ENCODE peak calls at places on chromosomes 2 and 18, in four cellular contexts. K is K562, P is GM12891, M is GM12878. N is an unnamed sample.

GRCh38 chr2:206422493-206422892 is 20.8 kb upstream of the ADAM23 start:
- DNase-seq in K (no peak), M (no peak), P (no peak), N (no peak)

GRCh38 chr2:86791574-86791973 is 861 bp upstream of the CD8A start:
- DNase-seq in P (no peak), K (no peak), M (no peak), N (no peak)

GRCh38 chr2:225276207-225276606 is 123.3 kb upstream of the NYAP2 start:
- DNase-seq in K (no peak), M (peak; percentile 77), P (no peak), N (no peak)

GRCh38 chr2:27378809-27379290 is 1.7 kb downstream of the ZNF513 start:
- DNase-seq in M (no peak), P (no peak), K (no peak), N (no peak)

GRCh38 chr2:172922294-172922693 is 153.4 kb upstream of the MAP3K20 start:
- DNase-seq in P (no peak), K (no peak), M (no peak), N (no peak)

GRCh38 chr18:55346961-55347740 is 240.8 kb downstream of the TCF4 start:
- DNase-seq in K (no peak), P (no peak), M (no peak), N (no peak)

GRCh38 chr2:69773201-69773600 is 31.3 kb downstream of the ANXA4 start:
- DNase-seq in M (no peak), K (no peak), P (no peak), N (no peak)

GRCh38 chr18:36786686-36787085 is 42.1 kb downstream of the TPGS2 start:
- DNase-seq in P (no peak), K (no peak), M (no peak), N (no peak)

GRCh38 chr2:38073211-38074005 is 2.5 kb downstream of the CYP1B1 start:
- DNase-seq in P (no peak), M (no peak), K (no peak), N (no peak)

GRCh38 chr2:18790465-18791171 is 201.2 kb upstream of the NT5C1B start:
- DNase-seq in M (no peak), K (no peak), P (no peak), N (no peak)

GRCh38 chr2:240436626-240437180 is 1.2 kb downstream of the GPC1 start:
- DNase-seq in K (no peak), M (no peak), P (no peak), N (no peak)

GRCh38 chr18:70322928-70323327 is 34.1 kb downstream of the SOCS6 start:
- DNase-seq in K (no peak), M (no peak), P (no peak), N (no peak)

GRCh38 chr2:17606851-17607250 is 66.4 kb downstream of the VSNL1 start:
- DNase-seq in P (no peak), M (no peak), K (no peak), N (no peak)

GRCh38 chr2:239690651-239691631 is 290.1 kb upstream of the HDAC4 start:
- DNase-seq in K (peak; percentile 23), M (no peak), P (no peak), N (no peak)

GRCh38 chr2:33602216-33602830 is 3.2 kb upstream of the FAM98A start:
- DNase-seq in M (no peak), P (no peak), K (no peak), N (no peak)

GRCh38 chr18:13725566-13726227 is 661 bp downstream of the FAM210A start:
- DNase-seq in P (no peak), M (no peak), K (no peak), N (no peak)

GRCh38 chr2:47065771-47066380 is 89.2 kb downstream of the STPG4 start:
- DNase-seq in K (no peak), P (no peak), M (no peak), N (no peak)

DNA sequence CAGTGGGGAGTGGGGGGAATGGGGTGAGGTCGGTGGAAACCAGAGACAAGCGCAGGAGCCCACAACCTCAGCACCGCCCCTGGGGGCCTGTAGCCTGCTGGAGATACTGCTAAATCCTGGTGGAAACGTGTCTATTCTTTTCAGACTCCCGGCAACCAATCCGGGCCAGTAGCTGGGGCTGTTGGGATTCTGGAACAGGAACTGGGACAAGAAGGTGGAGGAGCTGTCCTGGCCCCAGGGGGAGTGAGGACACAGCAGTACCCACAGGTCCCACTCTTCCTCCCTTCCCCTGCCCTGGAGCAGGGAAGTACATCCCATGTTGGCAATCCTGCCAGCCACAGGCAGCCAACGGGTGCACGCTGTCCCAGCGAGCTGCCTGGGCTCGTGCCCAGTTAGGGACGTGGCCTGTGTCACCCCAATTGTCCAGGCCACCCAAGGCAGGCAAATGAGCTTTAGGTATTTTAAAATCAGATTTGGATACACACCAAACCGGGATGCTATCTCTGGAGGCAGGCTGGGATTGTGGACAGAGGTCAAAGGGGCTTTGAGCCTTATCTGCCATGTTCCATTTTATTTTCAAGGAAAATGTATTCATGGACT is 51.8 kb downstream of the HS1BP3 start:
- DNase-seq in P (no peak), M (no peak), K (no peak), N (no peak)
- TF ChIP-seq SPI1 in P (no peak), M (no peak), K (no peak), N (no peak)

GRCh38 chr2:61750624-61751023 is 103.2 kb downstream of the FAM161A start:
- DNase-seq in P (no peak), K (no peak), M (no peak), N (no peak)
- TF ChIP-seq SPI1 in P (no peak), K (no peak), M (no peak), N (no peak)

DNA sequence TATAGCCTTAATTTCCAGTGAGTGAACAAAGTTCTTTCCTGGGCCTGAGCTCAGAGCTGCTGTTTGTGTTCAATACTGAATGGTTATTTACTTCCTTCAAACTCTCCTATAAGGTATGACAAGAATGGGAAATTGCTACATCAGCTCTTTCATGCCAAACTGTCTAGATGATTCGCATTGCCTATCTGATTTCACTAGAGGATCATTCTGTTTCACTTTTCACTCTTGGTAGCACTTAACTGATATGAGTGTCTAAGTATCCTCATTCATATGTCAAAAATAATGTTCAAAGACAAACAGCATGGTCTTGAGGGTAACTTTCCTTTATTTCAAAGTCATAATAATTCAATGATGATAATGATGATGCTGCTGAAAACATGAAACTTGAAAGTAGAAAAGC is 32.9 kb upstream of the SCG2 start:
- DNase-seq in K (no peak), M (no peak), P (no peak), N (no peak)
- TF ChIP-seq SPI1 in K (no peak), M (no peak), P (no peak), N (no peak)

DNA sequence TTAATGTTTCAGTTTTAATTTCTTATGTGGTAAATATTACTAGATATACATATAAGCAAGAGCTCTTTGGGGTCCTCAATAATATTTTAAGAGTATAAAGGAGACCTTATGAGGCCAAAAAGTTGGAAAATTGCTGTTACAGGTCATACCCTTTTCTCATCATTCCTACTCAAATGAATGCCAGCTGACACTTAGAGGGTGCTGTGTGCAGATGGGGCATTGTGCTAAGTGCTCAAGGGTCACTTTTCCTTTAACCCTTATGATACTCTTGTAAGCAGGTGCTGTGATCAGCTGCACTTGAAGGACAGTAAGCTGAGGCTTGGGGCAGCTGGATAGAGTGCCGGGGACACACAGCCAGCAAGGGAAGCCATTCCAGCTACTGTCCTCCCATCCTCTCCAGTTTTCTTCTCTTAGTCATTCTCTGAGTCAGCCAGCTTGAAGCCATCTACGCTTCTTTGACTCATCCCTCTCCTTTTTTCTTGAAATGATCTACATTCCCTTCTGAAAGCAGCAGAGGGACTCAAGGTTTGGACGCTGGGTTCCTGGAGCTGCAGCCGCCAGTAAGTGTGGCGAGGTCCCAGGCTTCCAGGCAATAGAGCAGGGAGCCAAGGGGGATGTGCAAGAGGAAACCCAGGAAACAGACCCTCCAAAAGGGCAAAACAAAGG is 42.0 kb upstream of the CREB1 start:
- DNase-seq in M (no peak), P (no peak), K (no peak), N (no peak)
- TF ChIP-seq SPI1 in M (no peak), P (no peak), K (no peak), N (no peak)

GRCh38 chr2:8003462-8004075 is 678.3 kb upstream of the ID2 start:
- DNase-seq in K (peak; percentile 13), M (no peak), P (no peak), N (no peak)

GRCh38 chr2:7997279-7997678 is 684.6 kb upstream of the ID2 start:
- DNase-seq in K (no peak), P (no peak), M (no peak), N (no peak)

GRCh38 chr2:8000861-8001260 is 681.0 kb upstream of the ID2 start:
- DNase-seq in P (no peak), K (no peak), M (no peak), N (no peak)

GRCh38 chr2:8002765-8003393 is 679.0 kb upstream of the ID2 start:
- DNase-seq in K (no peak), P (no peak), M (peak; percentile 80), N (no peak)

DNA sequence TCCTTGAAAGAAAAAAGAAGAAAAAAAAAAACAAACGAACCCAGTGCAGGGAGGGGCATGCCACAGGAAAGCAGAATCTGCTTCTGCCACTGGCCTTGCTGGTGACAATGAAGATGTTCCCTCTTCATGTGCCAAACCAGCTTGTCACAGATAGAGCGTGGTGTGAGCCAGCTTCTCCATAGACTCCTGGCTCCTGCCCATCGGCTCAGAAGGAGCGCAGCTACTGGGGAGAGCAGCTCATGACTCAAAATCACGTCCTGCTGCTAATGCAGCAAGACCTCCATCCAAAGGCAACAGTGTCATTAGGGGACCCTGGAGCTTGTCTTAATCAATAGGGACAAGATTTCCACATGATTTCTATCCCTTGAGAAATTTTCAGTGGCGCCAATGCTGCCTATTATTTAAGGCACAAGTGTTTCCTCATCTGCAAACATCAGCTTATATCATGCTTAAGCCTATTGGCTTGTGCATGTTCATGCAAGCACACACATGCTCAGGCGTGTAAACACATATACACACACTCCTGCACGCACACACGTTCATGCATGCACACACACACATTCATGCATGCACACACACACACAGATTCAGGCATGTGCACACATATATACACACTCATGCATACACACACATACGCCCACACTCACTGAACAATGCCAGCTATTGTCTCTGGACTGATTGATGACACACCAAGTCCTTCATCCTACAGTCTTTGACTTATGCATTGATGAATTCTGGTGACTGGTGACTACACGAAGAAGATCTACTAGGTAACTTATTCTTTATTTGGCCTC is 682.0 kb upstream of the ID2 start:
- DNase-seq in K (no peak), P (no peak), M (no peak), N (no peak)
- TF ChIP-seq SPI1 in K (no peak), P (no peak), M (no peak), N (no peak)

DNA sequence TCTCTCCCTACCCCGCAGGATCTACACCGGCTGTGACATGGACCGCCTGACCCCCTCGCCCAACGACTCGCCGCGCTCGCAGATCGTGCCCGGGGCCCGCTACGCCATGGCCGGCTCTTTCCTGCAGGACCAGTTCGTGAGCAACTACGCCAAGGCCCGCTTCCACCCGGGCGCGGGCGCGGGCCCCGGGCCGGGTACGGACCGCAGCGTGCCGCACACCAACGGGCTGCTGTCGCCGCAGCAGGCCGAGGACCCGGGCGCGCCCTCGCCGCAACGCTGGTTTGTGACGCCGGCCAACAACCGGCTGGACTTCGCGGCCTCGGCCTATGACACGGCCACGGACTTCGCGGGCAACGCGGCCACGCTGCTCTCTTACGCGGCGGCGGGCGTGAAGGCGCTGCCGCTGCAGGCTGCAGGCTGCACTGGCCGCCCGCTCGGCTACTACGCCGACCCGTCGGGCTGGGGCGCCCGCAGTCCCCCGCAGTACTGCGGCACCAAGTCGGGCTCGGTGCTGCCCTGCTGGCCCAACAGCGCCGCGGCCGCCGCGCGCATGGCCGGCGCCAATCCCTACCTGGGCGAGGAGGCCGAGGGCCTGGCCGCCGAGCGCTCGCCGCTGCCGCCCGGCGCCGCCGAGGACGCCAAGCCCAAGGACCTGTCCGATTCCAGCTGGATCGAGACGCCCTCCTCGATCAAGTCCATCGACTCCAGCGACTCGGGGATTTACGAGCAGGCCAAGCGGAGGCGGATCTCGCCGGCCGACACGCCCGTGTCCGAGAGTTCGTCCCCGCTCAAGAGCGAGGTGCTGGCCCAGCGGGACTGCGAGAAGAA is 7.5 kb downstream of the TBR1 start:
- DNase-seq in M (no peak), P (no peak), K (no peak), N (no peak)
- TF ChIP-seq SPI1 in M (no peak), P (no peak), K (no peak), N (no peak)